ENCODE peak calls at places on chromosomes 1 and 21, in seven cellular contexts. One of them, this sample, is unnamed.

GRCh38 chr1:209443975-209444651 is 139.4 kb upstream of the CAMK1G start:
- DNase-seq in HCT116: no peak
- DNase-seq in GM12878: no peak
- DNase-seq in prostate gland: no peak
- DNase-seq in SK-N-SH: no peak
- DNase-seq in sigmoid colon: no peak
- DNase-seq in breast epithelium: no peak
- DNase-seq in this sample: no peak

GRCh38 chr1:152067929-152068328 is 20.9 kb downstream of the TCHHL1 start:
- DNase-seq in GM12878: no peak
- DNase-seq in breast epithelium: no peak
- DNase-seq in prostate gland: no peak
- DNase-seq in HCT116: no peak
- DNase-seq in sigmoid colon: no peak
- DNase-seq in SK-N-SH: no peak
- DNase-seq in this sample: no peak

GRCh38 chr1:247165674-247166073 is 6.1 kb downstream of the ZNF124 start:
- DNase-seq in SK-N-SH: no peak
- DNase-seq in GM12878: no peak
- DNase-seq in HCT116: no peak
- DNase-seq in breast epithelium: no peak
- DNase-seq in prostate gland: no peak
- DNase-seq in sigmoid colon: no peak
- DNase-seq in this sample: no peak

GRCh38 chr1:187212377-187212776 is 383.6 kb downstream of the PLA2G4A start:
- DNase-seq in GM12878: no peak
- DNase-seq in HCT116: no peak
- DNase-seq in sigmoid colon: no peak
- DNase-seq in SK-N-SH: no peak
- DNase-seq in prostate gland: no peak
- DNase-seq in breast epithelium: no peak
- DNase-seq in this sample: no peak

GRCh38 chr1:203276916-203277535 is 28.3 kb upstream of the BTG2 start:
- DNase-seq in HCT116: no peak
- DNase-seq in SK-N-SH: no peak
- DNase-seq in sigmoid colon: peak; percentile 86
- DNase-seq in breast epithelium: peak; percentile 14
- DNase-seq in prostate gland: no peak
- DNase-seq in GM12878: no peak
- DNase-seq in this sample: no peak

GRCh38 chr1:234649432-234650081 is 39.6 kb upstream of the IRF2BP2 start:
- DNase-seq in prostate gland: no peak
- DNase-seq in breast epithelium: no peak
- DNase-seq in HCT116: no peak
- DNase-seq in SK-N-SH: no peak
- DNase-seq in GM12878: no peak
- DNase-seq in sigmoid colon: no peak
- DNase-seq in this sample: no peak

GRCh38 chr1:246695136-246695535 is 29.1 kb upstream of the SCCPDH start:
- DNase-seq in sigmoid colon: no peak
- DNase-seq in prostate gland: no peak
- DNase-seq in SK-N-SH: no peak
- DNase-seq in breast epithelium: no peak
- DNase-seq in HCT116: no peak
- DNase-seq in GM12878: no peak
- DNase-seq in this sample: no peak

GRCh38 chr1:113456967-113457366 is 66.7 kb downstream of the MAGI3 start:
- DNase-seq in HCT116: peak; percentile 90
- DNase-seq in sigmoid colon: peak; percentile 66
- DNase-seq in prostate gland: peak; percentile 68
- DNase-seq in GM12878: no peak
- DNase-seq in SK-N-SH: no peak
- DNase-seq in breast epithelium: peak; percentile 17
- DNase-seq in this sample: no peak

GRCh38 chr1:219088778-219089557 is 84.7 kb upstream of the LYPLAL1 start:
- DNase-seq in GM12878: peak; percentile 61
- DNase-seq in HCT116: peak; percentile 37
- DNase-seq in SK-N-SH: no peak
- DNase-seq in sigmoid colon: no peak
- DNase-seq in breast epithelium: no peak
- DNase-seq in prostate gland: no peak
- DNase-seq in this sample: peak; percentile 14

GRCh38 chr1:42214447-42214871 is 49.9 kb upstream of the GUCA2A start:
- DNase-seq in sigmoid colon: no peak
- DNase-seq in HCT116: no peak
- DNase-seq in GM12878: no peak
- DNase-seq in SK-N-SH: no peak
- DNase-seq in prostate gland: peak; percentile 72
- DNase-seq in breast epithelium: peak; percentile 35
- DNase-seq in this sample: peak; percentile 47

GRCh38 chr1:43288058-43288784 is 2.8 kb upstream of the C1orf210 start:
- DNase-seq in SK-N-SH: peak; percentile 48
- DNase-seq in prostate gland: no peak
- DNase-seq in sigmoid colon: no peak
- DNase-seq in HCT116: no peak
- DNase-seq in GM12878: no peak
- DNase-seq in breast epithelium: no peak
- DNase-seq in this sample: no peak

GRCh38 chr1:16173447-16174260 is 17.8 kb upstream of the EPHA2 start:
- DNase-seq in SK-N-SH: no peak
- DNase-seq in breast epithelium: peak; percentile 91
- DNase-seq in prostate gland: peak; percentile 72
- DNase-seq in GM12878: no peak
- DNase-seq in sigmoid colon: no peak
- DNase-seq in HCT116: peak; percentile 94
- DNase-seq in this sample: peak; percentile 89

DNA sequence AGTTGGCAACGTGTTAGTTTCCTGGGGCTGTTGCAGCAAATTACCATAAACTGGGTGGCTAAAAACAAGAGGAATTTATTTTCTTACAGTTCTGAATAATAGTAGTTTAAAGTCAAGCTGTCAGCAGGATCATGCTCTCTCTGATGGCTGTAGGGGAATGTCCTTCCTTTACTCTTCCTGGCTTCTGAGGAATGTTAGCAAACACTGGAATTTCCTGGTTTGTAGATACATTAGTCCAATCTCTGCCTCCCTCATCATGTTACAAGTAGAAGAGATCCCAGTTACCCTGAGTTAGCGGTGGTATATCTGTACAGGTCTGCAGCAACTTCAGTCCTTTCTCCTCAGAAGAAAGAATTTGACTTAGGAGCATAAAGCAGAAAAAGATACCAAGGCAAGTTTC is 2249.1 kb downstream of the NCAM2 start:
- DNase-seq in prostate gland: no peak
- DNase-seq in sigmoid colon: no peak
- DNase-seq in SK-N-SH: no peak
- DNase-seq in breast epithelium: no peak
- DNase-seq in GM12878: no peak
- DNase-seq in HCT116: no peak
- DNase-seq in this sample: no peak
- H3K9me3 ChIP-seq in prostate gland: no peaks in the 10 kb centered on the region
- H3K9me3 ChIP-seq in sigmoid colon: peaks cover 8% of the 10 kb centered on the region
- H3K9me3 ChIP-seq in SK-N-SH: no peaks in the 10 kb centered on the region
- H3K9me3 ChIP-seq in breast epithelium: no peaks in the 10 kb centered on the region
- H3K9me3 ChIP-seq in GM12878: no peaks in the 10 kb centered on the region
- H3K9me3 ChIP-seq in HCT116: peaks cover 32% of the 10 kb centered on the region
- H3K9me3 ChIP-seq in this sample: peaks cover 4% of the 10 kb centered on the region

GRCh38 chr1:3566951-3567350 is 44.4 kb downstream of the MEGF6 start:
- DNase-seq in SK-N-SH: no peak
- DNase-seq in HCT116: no peak
- DNase-seq in prostate gland: no peak
- DNase-seq in sigmoid colon: no peak
- DNase-seq in breast epithelium: no peak
- DNase-seq in GM12878: no peak
- DNase-seq in this sample: no peak
- TF ChIP-seq POLR2AphosphoS5 in SK-N-SH: no peak
- TF ChIP-seq POLR2AphosphoS5 in HCT116: no peak
- TF ChIP-seq POLR2AphosphoS5 in prostate gland: no peak
- TF ChIP-seq POLR2AphosphoS5 in sigmoid colon: no peak
- TF ChIP-seq POLR2AphosphoS5 in breast epithelium: no peak
- TF ChIP-seq POLR2AphosphoS5 in GM12878: no peak
- TF ChIP-seq POLR2AphosphoS5 in this sample: no peak

DNA sequence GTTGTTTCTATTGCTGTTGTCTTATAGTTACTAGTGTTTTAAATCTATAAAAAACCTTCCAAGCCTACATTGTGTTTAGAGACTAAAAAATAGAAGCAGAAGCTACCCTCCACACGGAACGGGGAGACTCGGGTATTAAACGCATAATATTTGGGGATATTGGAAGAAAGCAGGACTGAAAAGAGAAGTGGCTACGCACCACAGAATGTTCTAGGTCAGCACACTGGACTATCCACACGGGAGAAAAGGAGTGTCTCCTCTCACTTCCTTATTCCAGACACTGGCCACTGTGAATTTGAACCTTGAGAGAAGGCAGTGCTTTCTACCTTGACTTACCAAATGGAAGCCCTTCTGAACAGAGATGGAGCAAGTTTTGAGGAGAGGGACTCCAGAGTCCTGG is 1.0 kb upstream of the OR10J4 start:
- DNase-seq in prostate gland: no peak
- DNase-seq in sigmoid colon: no peak
- DNase-seq in GM12878: no peak
- DNase-seq in SK-N-SH: no peak
- DNase-seq in breast epithelium: no peak
- DNase-seq in HCT116: no peak
- DNase-seq in this sample: no peak
- H3K9me3 ChIP-seq in prostate gland: no peaks in the 10 kb centered on the region
- H3K9me3 ChIP-seq in sigmoid colon: no peaks in the 10 kb centered on the region
- H3K9me3 ChIP-seq in GM12878: no peaks in the 10 kb centered on the region
- H3K9me3 ChIP-seq in SK-N-SH: no peaks in the 10 kb centered on the region
- H3K9me3 ChIP-seq in breast epithelium: no peaks in the 10 kb centered on the region
- H3K9me3 ChIP-seq in HCT116: no peaks in the 10 kb centered on the region
- H3K9me3 ChIP-seq in this sample: no peaks in the 10 kb centered on the region

GRCh38 chr1:153880962-153881361 is 41.8 kb downstream of the GATAD2B start:
- DNase-seq in sigmoid colon: peak; percentile 93
- DNase-seq in prostate gland: peak; percentile 78
- DNase-seq in GM12878: no peak
- DNase-seq in SK-N-SH: peak; percentile 81
- DNase-seq in HCT116: no peak
- DNase-seq in breast epithelium: peak; percentile 52
- DNase-seq in this sample: peak; percentile 88
- TF ChIP-seq POLR2AphosphoS5 in sigmoid colon: no peak
- TF ChIP-seq POLR2AphosphoS5 in prostate gland: peak; percentile 76
- TF ChIP-seq POLR2AphosphoS5 in GM12878: no peak
- TF ChIP-seq POLR2AphosphoS5 in SK-N-SH: no peak
- TF ChIP-seq POLR2AphosphoS5 in HCT116: no peak
- TF ChIP-seq POLR2AphosphoS5 in breast epithelium: peak; percentile 28
- TF ChIP-seq POLR2AphosphoS5 in this sample: peak; percentile 71

GRCh38 chr21:19239696-19240095 is 836.1 kb upstream of the TMPRSS15 start:
- DNase-seq in breast epithelium: no peak
- DNase-seq in SK-N-SH: no peak
- DNase-seq in prostate gland: no peak
- DNase-seq in sigmoid colon: no peak
- DNase-seq in GM12878: no peak
- DNase-seq in HCT116: no peak
- DNase-seq in this sample: no peak
- H3K9me3 ChIP-seq in breast epithelium: no peaks in the 10 kb centered on the region
- H3K9me3 ChIP-seq in SK-N-SH: no peaks in the 10 kb centered on the region
- H3K9me3 ChIP-seq in prostate gland: no peaks in the 10 kb centered on the region
- H3K9me3 ChIP-seq in sigmoid colon: no peaks in the 10 kb centered on the region
- H3K9me3 ChIP-seq in GM12878: no peaks in the 10 kb centered on the region
- H3K9me3 ChIP-seq in HCT116: peaks cover 14% of the 10 kb centered on the region
- H3K9me3 ChIP-seq in this sample: no peaks in the 10 kb centered on the region

GRCh38 chr1:172642970-172643369 is 15.9 kb upstream of the FASLG start:
- DNase-seq in GM12878: no peak
- DNase-seq in prostate gland: no peak
- DNase-seq in SK-N-SH: no peak
- DNase-seq in sigmoid colon: no peak
- DNase-seq in breast epithelium: no peak
- DNase-seq in HCT116: no peak
- DNase-seq in this sample: no peak
- TF ChIP-seq POLR2AphosphoS5 in GM12878: no peak
- TF ChIP-seq POLR2AphosphoS5 in prostate gland: no peak
- TF ChIP-seq POLR2AphosphoS5 in SK-N-SH: no peak
- TF ChIP-seq POLR2AphosphoS5 in sigmoid colon: no peak
- TF ChIP-seq POLR2AphosphoS5 in breast epithelium: no peak
- TF ChIP-seq POLR2AphosphoS5 in HCT116: no peak
- TF ChIP-seq POLR2AphosphoS5 in this sample: no peak

GRCh38 chr1:179714159-179714558 is 28.9 kb upstream of the FAM163A start:
- DNase-seq in prostate gland: no peak
- DNase-seq in HCT116: no peak
- DNase-seq in SK-N-SH: no peak
- DNase-seq in sigmoid colon: no peak
- DNase-seq in GM12878: no peak
- DNase-seq in breast epithelium: no peak
- DNase-seq in this sample: no peak

GRCh38 chr1:179714623-179715022 is 28.5 kb upstream of the FAM163A start:
- DNase-seq in HCT116: no peak
- DNase-seq in prostate gland: no peak
- DNase-seq in sigmoid colon: no peak
- DNase-seq in SK-N-SH: no peak
- DNase-seq in breast epithelium: no peak
- DNase-seq in GM12878: no peak
- DNase-seq in this sample: no peak

GRCh38 chr1:179719272-179719671 is 23.8 kb upstream of the FAM163A start:
- DNase-seq in GM12878: no peak
- DNase-seq in sigmoid colon: no peak
- DNase-seq in prostate gland: no peak
- DNase-seq in breast epithelium: no peak
- DNase-seq in HCT116: no peak
- DNase-seq in SK-N-SH: no peak
- DNase-seq in this sample: no peak
- H3K9me3 ChIP-seq in GM12878: no peaks in the 10 kb centered on the region
- H3K9me3 ChIP-seq in sigmoid colon: peaks cover 9% of the 10 kb centered on the region
- H3K9me3 ChIP-seq in prostate gland: no peaks in the 10 kb centered on the region
- H3K9me3 ChIP-seq in breast epithelium: peaks cover 20% of the 10 kb centered on the region
- H3K9me3 ChIP-seq in HCT116: peaks cover 9% of the 10 kb centered on the region
- H3K9me3 ChIP-seq in SK-N-SH: peaks cover 5% of the 10 kb centered on the region
- H3K9me3 ChIP-seq in this sample: peaks cover 17% of the 10 kb centered on the region

This sample was measured in transverse colon.